ENCODE peak calls at places on chromosomes 2 and 18, in seven cellular contexts. Q, X, V, H, C, O and Z are unnamed samples.

GRCh38 chr18:12296457-12296856 is 11.6 kb upstream of the TUBB6 start:
- DNase-seq in Q (no peak), C (no peak), O (no peak), V (no peak), X (no peak), H (no peak), Z (no peak)

GRCh38 chr2:114800371-114800770 is 357.9 kb downstream of the DPP10 start:
- DNase-seq in X (no peak), H (no peak), C (no peak), V (no peak), O (no peak), Q (no peak), Z (no peak)

GRCh38 chr2:219704878-219705277 is 77.4 kb downstream of the SLC4A3 start:
- DNase-seq in C (no peak), X (no peak), O (no peak), H (no peak), Q (no peak), V (no peak), Z (no peak)

GRCh38 chr18:23936371-23936958 is 78.1 kb upstream of the TTC39C start:
- DNase-seq in C (no peak), H (no peak), Q (no peak), O (no peak), V (no peak), X (no peak), Z (no peak)

GRCh38 chr2:169702979-169703378 is 8.7 kb downstream of the PHOSPHO2 start:
- DNase-seq in Q (no peak), H (no peak), C (no peak), O (no peak), V (no peak), X (no peak), Z (no peak)

GRCh38 chr18:50117876-50118275 is 77.1 kb downstream of the MYO5B start:
- DNase-seq in V (no peak), O (no peak), Q (peak), C (no peak), H (no peak), X (no peak), Z (no peak)

GRCh38 chr18:70907673-70908072 is 618.8 kb downstream of the SOCS6 start:
- DNase-seq in V (no peak), Q (no peak), C (no peak), O (no peak), X (no peak), H (peak), Z (peak)

GRCh38 chr18:28485918-28486317 is 309.0 kb upstream of the CDH2 start:
- DNase-seq in X (no peak), H (no peak), C (no peak), V (no peak), O (no peak), Q (no peak), Z (no peak)

GRCh38 chr2:106956879-106957278 is 70.9 kb upstream of the ST6GAL2 start:
- DNase-seq in V (no peak), X (peak), O (no peak), Q (no peak), C (no peak), H (no peak), Z (no peak)

GRCh38 chr2:64609229-64609994 is 44.3 kb downstream of the SERTAD2 start:
- DNase-seq in O (peak), X (no peak), Q (peak), C (peak), H (peak), V (no peak), Z (peak)

GRCh38 chr2:233438573-233439147 is 84.4 kb downstream of the DGKD start:
- DNase-seq in C (no peak), Q (no peak), O (no peak), H (no peak), V (no peak), X (no peak), Z (no peak)

GRCh38 chr2:61419570-61419969 is 51.3 kb downstream of the USP34 start:
- DNase-seq in C (no peak), O (no peak), V (no peak), H (no peak), Q (peak), X (no peak), Z (no peak)

GRCh38 chr2:42806786-42807185 is 14.4 kb upstream of the HAAO start:
- DNase-seq in Q (no peak), C (no peak), H (no peak), V (no peak), X (no peak), O (no peak), Z (no peak)

GRCh38 chr2:226581661-226582060 is 218.0 kb downstream of the IRS1 start:
- DNase-seq in H (no peak), C (no peak), Q (no peak), O (no peak), X (no peak), V (no peak), Z (no peak)

GRCh38 chr2:217643814-217644301 is 358.9 kb downstream of the TNS1 start:
- DNase-seq in Q (no peak), X (no peak), V (no peak), O (no peak), C (no peak), H (no peak), Z (no peak)

GRCh38 chr2:71613953-71614925 is 160.9 kb downstream of the DYSF start:
- DNase-seq in V (peak), C (no peak), H (no peak), Q (no peak), O (peak), X (no peak), Z (peak)

GRCh38 chr2:10919776-10920606 is 8.3 kb downstream of the KCNF1 start:
- DNase-seq in X (no peak), Q (no peak), O (no peak), C (no peak), H (no peak), V (no peak), Z (no peak)

GRCh38 chr2:157748371-157749132 is 119.9 kb upstream of the ACVR1C start:
- DNase-seq in H (no peak), Q (no peak), O (no peak), C (no peak), X (no peak), V (no peak), Z (no peak)

GRCh38 chr2:78553866-78554647 is 471.4 kb upstream of the REG3G start:
- DNase-seq in H (no peak), X (no peak), O (no peak), C (no peak), V (no peak), Q (no peak), Z (no peak)

GRCh38 chr2:229714736-229715541 is 584 bp upstream of the DNER start:
- DNase-seq in O (peak), H (peak), Q (peak), V (no peak), C (peak), X (no peak), Z (peak)

GRCh38 chr2:21165350-21165749 is 41.6 kb downstream of the TDRD15 start:
- DNase-seq in H (no peak), Q (peak), X (no peak), O (no peak), C (no peak), V (no peak), Z (no peak)

GRCh38 chr18:32612651-32613050 is 142.0 kb upstream of the GAREM1 start:
- DNase-seq in X (no peak), V (no peak), C (no peak), O (no peak), Q (no peak), H (no peak), Z (no peak)

GRCh38 chr2:168453404-168453803 is 2.7 kb upstream of the CERS6 start:
- DNase-seq in V (no peak), H (no peak), O (no peak), X (no peak), Q (no peak), C (no peak), Z (no peak)

GRCh38 chr2:168454737-168455691 is 1.1 kb upstream of the CERS6 start:
- DNase-seq in X (no peak), O (no peak), Q (no peak), V (no peak), H (no peak), C (no peak), Z (no peak)

GRCh38 chr2:168457177-168457905 is 1.3 kb downstream of the CERS6 start:
- DNase-seq in H (no peak), C (peak), Q (peak), O (no peak), V (no peak), X (no peak), Z (no peak)

GRCh38 chr2:168456526-168457176 is 579 bp downstream of the CERS6 start:
- DNase-seq in H (peak), Q (peak), V (no peak), O (peak), X (no peak), C (peak), Z (no peak)

DNA sequence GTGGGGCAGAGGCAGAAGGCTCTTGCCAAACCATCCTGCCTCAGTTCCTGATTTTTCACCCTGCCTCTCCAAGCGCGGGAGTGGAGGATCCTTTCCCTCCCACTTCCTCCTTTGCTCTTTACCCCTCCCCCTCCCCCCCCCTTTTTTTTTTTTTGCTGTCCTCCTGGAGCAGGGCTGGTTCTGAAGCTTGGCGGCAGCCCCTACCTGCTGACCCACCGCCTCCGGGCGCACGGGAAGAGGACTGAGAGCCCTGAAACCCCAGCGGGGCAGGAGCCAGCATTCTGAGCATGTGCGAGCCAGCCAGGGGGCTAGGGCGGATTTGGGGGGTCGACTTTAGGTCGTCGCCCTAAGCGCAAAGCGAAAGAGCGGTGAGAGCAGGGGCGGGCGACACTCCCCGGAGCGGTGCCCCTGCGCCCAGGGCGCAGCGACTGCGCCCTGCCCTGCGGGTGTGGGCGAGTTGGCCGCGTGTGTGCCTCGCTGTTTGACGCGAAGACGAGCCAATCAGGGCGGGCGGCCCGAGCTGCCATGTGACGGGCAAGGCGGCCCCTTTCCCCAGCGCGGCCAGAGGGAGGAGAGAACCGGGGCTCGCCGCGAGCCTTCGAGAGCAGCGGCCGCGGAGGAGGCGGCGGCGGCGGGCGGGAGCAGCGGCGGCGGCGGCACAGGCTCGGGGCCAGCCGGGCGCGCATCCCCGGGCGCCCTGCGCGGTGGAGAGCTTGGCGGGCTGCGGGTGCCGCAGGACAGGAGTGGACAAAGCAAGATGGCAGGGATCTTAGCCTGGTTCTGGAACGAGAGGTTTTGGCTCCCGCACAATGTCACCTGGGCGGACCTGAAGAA is at the start of gene CERS6:
- DNase-seq in C (peak), V (peak), O (peak), Q (peak), X (peak), H (peak), Z (peak)
- TF ChIP-seq CTCF in C (no peak), V (no peak), O (no peak), Q (no peak), X (no peak), H (no peak), Z (no peak)

GRCh38 chr18:35122586-35123224 is 81.5 kb downstream of the MAPRE2 start:
- DNase-seq in C (peak), H (no peak), O (peak), X (no peak), Q (peak), V (no peak), Z (peak)
- TF ChIP-seq CTCF in C (peak), H (no peak), O (peak), X (no peak), Q (peak), V (no peak), Z (peak)

DNA sequence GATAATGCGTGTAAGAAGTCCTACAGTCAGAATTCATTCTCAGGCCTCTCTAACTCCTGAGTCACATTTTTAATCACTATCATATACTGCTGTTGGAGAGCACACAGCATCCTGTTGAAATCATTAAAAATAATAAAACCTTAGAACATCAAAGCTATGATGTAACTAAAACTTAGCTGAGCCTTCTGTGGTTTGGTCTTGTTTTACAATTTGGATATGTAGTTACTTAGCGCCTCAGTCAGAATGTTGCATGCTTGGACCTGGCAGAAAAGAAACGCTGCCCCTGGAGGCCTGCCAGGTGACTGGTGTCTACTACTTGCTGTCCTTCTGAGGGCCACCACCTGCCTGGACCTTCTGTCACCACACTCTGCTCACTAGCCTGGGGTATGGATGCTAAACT is 261.1 kb upstream of the RASGRP3 start:
- DNase-seq in O (no peak), H (no peak), V (no peak), C (no peak), Q (peak), X (peak), Z (no peak)
- TF ChIP-seq CTCF in O (no peak), H (no peak), V (no peak), C (no peak), Q (no peak), X (no peak), Z (peak)

DNA sequence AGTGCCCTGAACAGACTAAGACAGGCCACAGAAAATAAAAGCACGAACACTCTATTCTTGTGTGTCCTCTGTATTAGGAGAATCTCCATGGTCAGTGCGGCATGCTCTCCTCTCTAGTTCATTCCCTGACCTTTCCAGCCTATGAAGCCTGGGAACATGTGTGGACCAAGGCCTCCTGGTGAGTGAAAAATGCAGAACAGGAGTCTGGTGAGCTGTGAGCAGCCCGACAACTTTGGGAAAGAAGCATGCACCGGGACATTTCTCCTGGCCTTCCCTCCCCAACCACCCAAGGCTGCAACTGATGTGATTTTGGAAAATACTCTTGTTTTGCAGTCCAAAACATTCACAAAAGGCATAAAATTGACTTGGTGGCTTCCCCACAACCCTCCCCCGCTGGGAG is 878.3 kb upstream of the ID2 start:
- DNase-seq in C (no peak), H (no peak), X (no peak), V (no peak), Q (no peak), O (no peak), Z (no peak)
- TF ChIP-seq CTCF in C (no peak), H (no peak), X (no peak), V (no peak), Q (no peak), O (no peak), Z (no peak)

DNA sequence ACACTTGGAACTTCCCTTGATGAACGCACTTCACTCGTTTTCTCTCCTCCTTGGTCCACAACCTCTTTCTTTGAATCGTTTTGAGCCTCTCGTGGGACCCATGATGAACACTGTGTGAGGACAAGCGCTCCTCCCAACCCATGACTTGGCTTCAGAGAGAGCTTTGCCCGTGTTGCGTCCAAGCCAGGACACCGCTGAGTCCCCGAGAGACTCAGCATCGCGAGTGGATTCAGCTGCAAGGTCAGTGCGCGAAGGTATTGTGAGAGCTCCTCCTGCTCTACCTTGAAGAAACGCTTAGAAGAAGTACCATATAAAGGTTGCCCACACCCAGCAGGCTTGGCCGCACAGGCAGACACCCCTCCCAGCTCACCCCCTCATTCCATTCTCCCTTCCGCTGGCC is 58.7 kb downstream of the ZNF516 start:
- DNase-seq in O (no peak), H (no peak), X (no peak), Q (no peak), C (no peak), V (no peak), Z (no peak)
- TF ChIP-seq CTCF in O (no peak), H (no peak), X (no peak), Q (no peak), C (no peak), V (no peak), Z (no peak)

DNA sequence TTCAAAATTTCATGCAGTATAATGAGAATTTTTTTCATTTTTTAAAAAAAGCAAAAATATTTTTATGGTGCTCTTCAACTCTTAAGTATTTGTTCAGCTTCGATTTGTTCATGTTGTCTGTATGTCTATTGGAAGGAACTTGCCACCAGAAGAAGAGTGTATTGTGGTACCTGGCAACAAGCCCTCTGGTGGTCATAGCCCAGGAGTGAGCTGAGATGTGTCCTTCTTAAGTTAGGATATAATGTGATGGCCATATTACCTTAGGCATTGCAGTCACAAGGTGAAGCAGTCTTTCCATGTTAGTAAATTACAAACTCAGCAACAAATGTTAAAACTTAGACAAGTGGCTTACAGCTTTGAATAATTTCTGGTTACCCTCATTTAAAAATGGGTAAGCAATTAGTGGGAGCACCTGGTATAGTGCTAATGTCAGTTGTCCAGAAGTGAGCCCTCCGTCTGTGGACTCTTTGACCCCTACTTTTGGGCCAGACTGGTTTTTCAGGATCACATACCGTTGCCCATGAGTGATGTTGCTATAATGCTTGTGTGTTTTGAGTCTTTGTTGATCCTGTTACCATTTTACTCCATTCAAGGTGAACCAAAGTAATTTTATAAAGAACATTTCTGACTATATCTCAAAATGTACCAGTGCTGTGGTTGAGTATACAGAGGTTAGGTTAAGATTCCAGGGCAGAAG is 57.4 kb downstream of the MYO1B start:
- DNase-seq in C (no peak), O (no peak), H (peak), Q (peak), V (no peak), X (no peak), Z (no peak)
- TF ChIP-seq CTCF in C (peak), O (peak), H (peak), Q (peak), V (no peak), X (peak), Z (peak)

GRCh38 chr2:854460-854859 is 96.2 kb upstream of the SNTG2 start:
- DNase-seq in V (no peak), O (peak), X (no peak), Q (no peak), C (peak), H (peak), Z (peak)
- TF ChIP-seq CTCF in V (peak), O (peak), X (peak), Q (no peak), C (peak), H (no peak), Z (peak)

GRCh38 chr18:74518456-74519315 is 15.6 kb upstream of the CNDP1 start:
- DNase-seq in V (no peak), X (no peak), C (no peak), H (no peak), Q (no peak), O (no peak), Z (peak)
- TF ChIP-seq CTCF in V (no peak), X (no peak), C (no peak), H (no peak), Q (no peak), O (no peak), Z (no peak)

GRCh38 chr2:184363213-184363612 is 235.1 kb upstream of the ZNF804A start:
- DNase-seq in C (no peak), X (no peak), V (no peak), Q (no peak), H (no peak), O (no peak), Z (no peak)
- TF ChIP-seq CTCF in C (no peak), X (no peak), V (no peak), Q (no peak), H (no peak), O (no peak), Z (no peak)